ENCODE peak calls at places on chromosome 2, in six cellular contexts. H, O, G, P, Y and R are unnamed samples.

GRCh38 chr2:216392018-216392562 is 19.8 kb upstream of the MARCHF4 start:
- DNase-seq in H (no peak), P (no peak), G (no peak), Y (no peak), O (no peak), R (no peak)

GRCh38 chr2:26086155-26086634 is 52.3 kb downstream of the RAB10 start:
- DNase-seq in Y (no peak), O (no peak), P (no peak), H (no peak), G (no peak), R (peak)

GRCh38 chr2:211649331-211649730 is 889.3 kb downstream of the ERBB4 start:
- DNase-seq in P (no peak), G (no peak), O (no peak), Y (no peak), H (no peak), R (no peak)

GRCh38 chr2:238523158-238524110 is 96.7 kb downstream of the ASB1 start:
- DNase-seq in G (no peak), Y (no peak), P (no peak), O (no peak), H (no peak), R (no peak)

GRCh38 chr2:9089831-9090230 is 86.3 kb upstream of the MBOAT2 start:
- DNase-seq in P (no peak), O (no peak), H (no peak), G (no peak), Y (no peak), R (no peak)

GRCh38 chr2:241940329-241940728 is 70.8 kb downstream of the RTP5 start:
- DNase-seq in P (no peak), G (no peak), Y (no peak), O (peak), H (peak), R (no peak)

GRCh38 chr2:106581276-106581675 is 94.1 kb downstream of the CD8B2 start:
- DNase-seq in Y (no peak), P (no peak), O (no peak), G (no peak), H (no peak), R (no peak)

GRCh38 chr2:69943000-69943840 is 18.2 kb downstream of the ASPRV1 start:
- DNase-seq in P (no peak), H (no peak), O (no peak), Y (no peak), G (no peak), R (peak)

GRCh38 chr2:5691659-5692529 is at the start of gene SOX11:
- DNase-seq in Y (no peak), H (no peak), O (no peak), P (no peak), G (no peak), R (no peak)

GRCh38 chr2:204984421-204984925 is 439.2 kb downstream of the PARD3B start:
- DNase-seq in O (no peak), H (no peak), Y (no peak), G (no peak), P (no peak), R (no peak)

GRCh38 chr2:63993871-63994270 is 25.4 kb downstream of the VPS54 start:
- DNase-seq in H (no peak), P (no peak), G (no peak), Y (no peak), O (no peak), R (peak)

GRCh38 chr2:68620762-68621161 is 22.6 kb upstream of the PROKR1 start:
- DNase-seq in G (no peak), H (no peak), Y (no peak), P (no peak), O (no peak), R (no peak)

GRCh38 chr2:166539340-166540162 is 45.5 kb upstream of the SCN7A start:
- DNase-seq in P (peak), O (peak), Y (no peak), H (peak), G (no peak), R (peak)

GRCh38 chr2:30149513-30149912 is 2.7 kb downstream of the YPEL5 start:
- DNase-seq in Y (no peak), P (no peak), H (no peak), O (no peak), G (no peak), R (peak)

GRCh38 chr2:200862532-200863000 is 1.9 kb downstream of the CLK1 start:
- DNase-seq in G (no peak), O (peak), P (no peak), H (no peak), Y (no peak), R (peak)

GRCh38 chr2:150586858-150587257 is 99.4 kb upstream of the RND3 start:
- DNase-seq in P (peak), G (no peak), O (no peak), H (no peak), Y (no peak), R (peak)

GRCh38 chr2:54525321-54525720 is 69.2 kb downstream of the SPTBN1 start:
- DNase-seq in O (no peak), Y (no peak), G (no peak), H (no peak), P (no peak), R (no peak)

GRCh38 chr2:148565272-148565894 is 79.2 kb upstream of the EPC2 start:
- DNase-seq in P (no peak), H (no peak), O (no peak), G (no peak), Y (no peak), R (no peak)

GRCh38 chr2:215401896-215402379 is 33.9 kb downstream of the FN1 start:
- DNase-seq in G (no peak), Y (no peak), P (no peak), O (peak), H (no peak), R (peak)

GRCh38 chr2:58954880-58955385 is 713.8 kb upstream of the FANCL start:
- DNase-seq in O (no peak), Y (no peak), H (no peak), G (no peak), P (no peak), R (no peak)

GRCh38 chr2:120108749-120109148 is 95.9 kb downstream of the EPB41L5 start:
- DNase-seq in O (no peak), P (peak), Y (no peak), H (no peak), G (no peak), R (peak)

GRCh38 chr2:8993196-8993901 is 10.1 kb downstream of the MBOAT2 start:
- DNase-seq in H (no peak), P (no peak), Y (no peak), G (no peak), O (no peak), R (no peak)